ENCODE peak calls at places on chromosomes 5 and 9, in six cellular contexts. X is stimulated activated CD4-positive, alpha-beta T cell treated with anti-CD3 and anti-CD28 coated beads, Interleukin-4, amount 100 ng/mL, for 1 hour; K is kidney epithelial cell; N is activated CD4-positive, alpha-beta T cell treated with anti-CD3 and anti-CD28 coated beads for 48 hours; U is lower leg skin; C is mucosa of descending colon. O is an unnamed sample.

GRCh38 chr5:55535199-55535905 is 588 bp upstream of the PLPP1 start:
- DNase-seq in U (no peak), C (no peak), K (no peak), X (no peak), N (no peak), O (no peak)

GRCh38 chr5:170306381-170306790 is 8.8 kb upstream of the LCP2 start:
- DNase-seq in X (peak; percentile 29), N (peak; percentile 58), K (no peak), U (no peak), C (no peak), O (no peak)

GRCh38 chr5:115296130-115296997 is at the start of gene CCDC112:
- DNase-seq in N (peak; percentile 85), K (no peak), C (peak; percentile 94), U (peak; percentile 95), X (peak; percentile 81), O (peak; percentile 87)

GRCh38 chr5:59532979-59533729 is 360.4 kb downstream of the PDE4D start:
- DNase-seq in K (no peak), U (no peak), C (no peak), N (no peak), X (no peak), O (no peak)

GRCh38 chr9:530681-531080 is 310.8 kb upstream of the DMRT1 start:
- DNase-seq in K (peak; percentile 31), C (no peak), N (no peak), U (no peak), X (no peak), O (no peak)

GRCh38 chr5:73376618-73377170 is 71.9 kb downstream of the FOXD1 start:
- DNase-seq in U (no peak), K (no peak), C (no peak), N (no peak), X (no peak), O (no peak)

GRCh38 chr9:34929506-34930102 is 28.5 kb upstream of the PHF24 start:
- DNase-seq in U (no peak), N (peak; percentile 66), X (peak; percentile 35), C (no peak), K (no peak), O (peak; percentile 54)

GRCh38 chr5:23740029-23740428 is 232.6 kb downstream of the PRDM9 start:
- DNase-seq in N (no peak), U (no peak), X (no peak), C (no peak), K (no peak), O (no peak)

GRCh38 chr9:113879318-113879717 is 3.2 kb downstream of the ZNF618 start:
- DNase-seq in N (no peak), C (no peak), X (no peak), U (no peak), K (no peak), O (no peak)

GRCh38 chr5:171431251-171431777 is 11.9 kb downstream of the FGF18 start:
- DNase-seq in X (no peak), C (no peak), K (no peak), N (no peak), U (peak; percentile 75), O (no peak)

GRCh38 chr9:111674319-111674718 is 12.9 kb downstream of the GNG10 start:
- DNase-seq in C (no peak), K (no peak), N (no peak), X (no peak), U (no peak), O (no peak)

GRCh38 chr5:126883801-126884200 is 106.9 kb downstream of the LMNB1 start:
- DNase-seq in K (no peak), C (no peak), U (no peak), X (no peak), N (no peak), O (no peak)

GRCh38 chr9:35628389-35628991 is 10.3 kb upstream of the CD72 start:
- DNase-seq in U (peak; percentile 68), X (no peak), K (no peak), C (no peak), N (no peak), O (no peak)

GRCh38 chr9:32663741-32664140 is 28.3 kb upstream of the TAF1L start:
- DNase-seq in K (no peak), X (no peak), C (no peak), N (no peak), U (no peak), O (no peak)

O was measured in Peyer's patch.